ENCODE peak calls at places on chromosomes 4 and X, in six cellular contexts. P is neuronal stem cell, L is H9, B is IMR-90, G is mesenchymal stem cell, M is H1. E is an unnamed sample.

GRCh38 chrX:38881066-38881465 is 79.8 kb downstream of the MID1IP1 start:
- DNase-seq in B (no peak), P (no peak), L (no peak), M (no peak), G (no peak), E (no peak)

GRCh38 chrX:149060921-149061320 is 444.2 kb downstream of the IDS start:
- DNase-seq in M (no peak), G (peak), L (no peak), B (no peak), P (no peak), E (no peak)

GRCh38 chr4:89995824-89996223 is 101.2 kb downstream of the MMRN1 start:
- DNase-seq in M (no peak), B (no peak), L (no peak), G (no peak), P (no peak), E (no peak)

GRCh38 chr4:127781303-127782024 is 658 bp upstream of the HSPA4L start:
- DNase-seq in G (peak), B (peak), P (peak), L (no peak), M (no peak), E (peak)

GRCh38 chr4:133152330-133152791 is 3.3 kb downstream of the PCDH10 start:
- DNase-seq in M (peak), B (no peak), L (peak), P (no peak), G (no peak), E (peak)

GRCh38 chr4:174631901-174632758 is 109.8 kb upstream of the HPGD start:
- DNase-seq in G (peak), L (no peak), P (peak), B (peak), M (no peak), E (peak)

GRCh38 chr4:98262431-98262830 is 1.2 kb downstream of the RAP1GDS1 start:
- DNase-seq in L (no peak), G (no peak), P (no peak), M (no peak), B (no peak), E (no peak)

GRCh38 chr4:128573781-128574508 is 235.6 kb upstream of the JADE1 start:
- DNase-seq in B (peak), M (no peak), G (peak), L (no peak), P (no peak), E (peak)

GRCh38 chrX:76253432-76253831 is 80.6 kb downstream of the PBDC1 start:
- DNase-seq in M (no peak), L (peak), P (peak), G (peak), B (peak), E (peak)

GRCh38 chr4:39032218-39033085 is at the start of gene TMEM156:
- DNase-seq in M (no peak), G (peak), P (no peak), L (no peak), B (peak), E (no peak)

GRCh38 chr4:182343435-182343834 is 100.2 kb downstream of the TENM3 start:
- DNase-seq in B (no peak), L (peak), M (peak), G (no peak), P (no peak), E (no peak)

GRCh38 chr4:30953799-30954198 is 233.6 kb downstream of the PCDH7 start:
- DNase-seq in B (no peak), M (no peak), L (no peak), G (no peak), P (no peak), E (no peak)

GRCh38 chr4:83178029-83178428 is 63.5 kb upstream of the PLAC8 start:
- DNase-seq in P (no peak), B (no peak), M (no peak), L (no peak), G (no peak), E (no peak)

GRCh38 chr4:115272585-115272984 is 159.2 kb upstream of the NDST4 start:
- DNase-seq in L (no peak), P (no peak), G (peak), B (no peak), M (no peak), E (no peak)

GRCh38 chr4:43357252-43357974 is 464.9 kb downstream of the GRXCR1 start:
- DNase-seq in L (no peak), M (no peak), G (no peak), P (no peak), B (no peak), E (no peak)

GRCh38 chr4:135238940-135239339 is 1037.4 kb upstream of the PABPC4L start:
- DNase-seq in G (no peak), L (no peak), B (no peak), P (no peak), M (no peak), E (no peak)

GRCh38 chr4:10974371-10974770 is 289.8 kb upstream of the CLNK start:
- DNase-seq in L (no peak), B (no peak), P (no peak), M (no peak), G (peak), E (no peak)

GRCh38 chrX:107628662-107629532 is 587 bp downstream of the PRPS1 start:
- DNase-seq in L (peak), P (no peak), G (peak), M (peak), B (peak), E (peak)

GRCh38 chr4:185359767-185360446 is 35.8 kb downstream of the LRP2BP start:
- DNase-seq in G (peak), L (no peak), P (no peak), B (peak), M (no peak), E (peak)
- H2AFZ ChIP-seq in G (no peak), L (no peak), P (no peak), B (no peak), M (no peak), E (no peak)

GRCh38 chrX:136147320-136147901 is at the start of gene FHL1:
- DNase-seq in P (peak), L (peak), M (peak), G (peak), B (peak), E (no peak)
- H3K9ac ChIP-seq in P (peak), L (peak), M (no peak), G (peak), B (peak), E (no peak)

DNA sequence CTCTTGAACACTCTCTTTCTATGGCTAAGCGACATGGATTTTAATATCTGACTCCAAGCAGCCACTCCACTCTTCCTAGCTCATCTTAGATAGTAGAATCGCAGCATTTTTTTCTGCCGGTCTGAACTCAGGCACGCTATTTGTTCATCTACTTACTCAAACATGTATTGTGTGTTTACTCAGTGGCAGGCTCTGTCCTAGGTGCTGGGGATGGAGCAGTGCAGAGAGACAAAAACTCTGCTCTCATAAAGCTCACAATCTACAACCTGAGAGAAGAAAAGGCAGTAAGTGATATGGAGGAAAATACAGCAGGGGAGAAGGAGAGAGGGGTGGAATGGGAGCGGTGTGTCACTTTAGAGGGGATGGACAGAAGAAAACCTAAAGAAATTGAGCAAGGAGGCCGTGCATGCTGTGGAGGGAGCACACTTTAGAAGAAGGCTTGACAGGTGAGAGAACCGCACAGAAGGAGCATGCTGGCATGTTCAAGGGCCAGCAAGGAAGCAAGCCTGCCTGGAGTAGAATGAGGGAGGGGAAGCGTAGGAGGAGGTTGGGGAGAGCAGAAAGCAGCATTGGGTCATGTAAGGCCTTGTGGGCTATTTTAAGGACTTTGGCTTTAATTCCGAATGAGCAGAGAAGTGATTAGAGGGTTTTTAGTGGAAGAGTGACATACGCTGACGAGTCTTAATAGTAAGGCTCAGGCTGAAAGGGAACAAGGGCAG is 132.0 kb downstream of the ANK2 start:
- DNase-seq in G (no peak), M (no peak), P (no peak), L (no peak), B (no peak), E (no peak)
- H3K23ac ChIP-seq in G (no peak), M (no peak), P (no peak), L (no peak), B (no peak), E (no peak)

GRCh38 chrX:41019041-41019392 is 66.2 kb upstream of the USP9X start:
- DNase-seq in B (no peak), L (no peak), G (no peak), P (no peak), M (no peak), E (no peak)
- H2AFZ ChIP-seq in B (peak), L (no peak), G (no peak), P (peak), M (no peak), E (no peak)

GRCh38 chrX:5753291-5753690 is 475.4 kb downstream of the NLGN4X start:
- DNase-seq in B (no peak), M (no peak), G (no peak), P (no peak), L (no peak), E (no peak)

GRCh38 chrX:5748751-5749150 is 479.9 kb downstream of the NLGN4X start:
- DNase-seq in L (no peak), P (no peak), G (no peak), M (no peak), B (no peak), E (no peak)

GRCh38 chrX:5752831-5753230 is 475.8 kb downstream of the NLGN4X start:
- DNase-seq in B (no peak), G (no peak), M (no peak), L (no peak), P (no peak), E (no peak)
- H3K9ac ChIP-seq in B (no peak), G (no peak), M (no peak), L (no peak), P (no peak), E (no peak)

DNA sequence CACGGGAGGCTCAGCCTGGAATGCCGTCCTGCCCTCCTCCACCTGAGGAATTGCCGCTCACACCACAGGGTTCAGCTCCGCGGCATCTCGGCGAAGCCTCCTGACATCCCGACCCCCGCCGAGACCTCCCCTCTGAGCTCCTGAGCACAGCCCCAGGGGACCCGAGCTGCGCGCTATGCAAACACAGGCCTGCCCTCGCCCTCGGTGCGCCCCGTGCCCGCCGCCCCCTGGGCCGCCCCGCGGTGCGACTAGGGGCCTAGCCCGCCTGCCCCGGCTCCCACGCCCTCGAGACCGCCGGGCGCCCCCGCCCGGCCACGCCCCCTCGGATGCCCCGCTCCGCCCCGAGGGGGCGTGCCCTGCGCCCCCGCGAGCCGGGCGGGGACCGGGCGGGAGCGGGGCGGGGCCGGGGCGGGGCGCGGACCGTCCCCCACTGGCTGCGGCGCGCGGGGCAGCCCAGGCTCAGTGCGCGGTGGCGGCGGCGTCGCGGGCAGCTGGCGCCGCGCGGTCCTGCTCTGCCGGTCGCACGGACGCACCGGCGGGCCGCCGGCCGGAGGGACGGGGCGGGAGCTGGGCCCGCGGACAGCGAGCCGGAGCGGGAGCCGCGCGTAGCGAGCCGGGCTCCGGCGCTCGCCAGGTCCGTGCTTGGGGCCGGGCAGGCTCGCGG is at the start of gene FGFR3:
- DNase-seq in L (peak), P (peak), M (peak), G (peak), B (no peak), E (no peak)
- H3K23ac ChIP-seq in L (no peak), P (peak), M (no peak), G (no peak), B (no peak), E (no peak)

GRCh38 chrX:13938766-13939530 is 90.7 kb downstream of the GEMIN8 start:
- DNase-seq in P (no peak), G (no peak), B (no peak), L (peak), M (peak), E (no peak)
- H2AFZ ChIP-seq in P (peak), G (no peak), B (peak), L (no peak), M (no peak), E (no peak)

DNA sequence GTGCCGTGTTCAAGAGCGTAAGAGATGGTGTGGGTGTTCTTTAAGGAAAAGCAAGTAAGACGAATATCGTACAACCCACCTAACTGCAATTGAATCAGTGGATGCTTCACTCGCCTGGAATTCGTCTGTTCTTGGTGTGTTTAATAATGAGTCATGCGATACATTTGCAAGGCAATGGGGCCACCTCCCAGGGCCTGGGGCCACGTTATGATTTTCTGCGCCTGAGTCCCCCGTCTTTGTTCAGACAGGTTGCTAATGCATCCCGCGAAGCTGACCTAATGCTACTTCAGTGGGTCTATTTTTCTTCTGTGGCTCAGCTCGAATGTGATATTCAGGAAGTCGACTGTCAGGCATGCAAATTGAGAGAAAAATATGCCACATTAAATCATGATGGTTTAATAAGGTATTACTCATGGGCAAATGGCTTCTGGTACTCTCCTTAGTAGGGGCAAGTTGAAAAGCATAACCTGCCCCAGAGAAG is 14.3 kb upstream of the MID1 start:
- DNase-seq in L (no peak), M (no peak), G (peak), P (no peak), B (peak), E (peak)
- H3K9ac ChIP-seq in L (no peak), M (no peak), G (peak), P (no peak), B (peak), E (no peak)